ENCODE peak calls at places on chromosomes 13 and 19, in four cellular contexts. F is neural progenitor cell, P is uterus, U is Panc1. X is an unnamed sample. For H3K4me1, the result is how much of the 10 kb centered on the place peaks cover.

GRCh38 chr13:95494082-95494681 is 58.3 kb upstream of the CLDN10 start:
- DNase-seq in U (peak), P (no peak), F (peak), X (peak)

GRCh38 chr13:107043016-107043957 is 475.4 kb upstream of the ARGLU1 start:
- DNase-seq in P (no peak), U (no peak), F (no peak), X (no peak)

GRCh38 chr19:58021541-58022282 is 12.1 kb upstream of the ZSCAN1 start:
- DNase-seq in U (no peak), P (peak), F (peak), X (peak)

GRCh38 chr19:19033426-19034203 is at the start of the genes ARMC6 and SUGP2:
- DNase-seq in P (peak), U (peak), F (peak), X (peak)

GRCh38 chr19:49866933-49867782 is at the start of gene PNKP:
- DNase-seq in F (peak), P (peak), U (no peak), X (peak)

GRCh38 chr13:80590551-80590950 is 249.6 kb upstream of the SPRY2 start:
- DNase-seq in U (no peak), F (no peak), P (no peak), X (no peak)

GRCh38 chr13:51107996-51108395 is 3.1 kb downstream of the C13orf42 start:
- DNase-seq in U (no peak), P (no peak), F (no peak), X (no peak)

GRCh38 chr13:51444922-51445321 is 7.9 kb downstream of the INTS6 start:
- DNase-seq in P (no peak), F (no peak), U (no peak), X (no peak)

GRCh38 chr13:48160879-48161278 is 66.0 kb upstream of the MED4 start:
- DNase-seq in U (no peak), F (no peak), P (no peak), X (no peak)

GRCh38 chr19:7492142-7493055 is 3.6 kb upstream of the PEX11G start:
- DNase-seq in F (no peak), U (no peak), P (no peak), X (no peak)

GRCh38 chr19:51127755-51128154 is 3.0 kb downstream of the SIGLEC9 start:
- DNase-seq in U (no peak), P (no peak), F (no peak), X (no peak)

GRCh38 chr19:22708983-22709382 is 74.9 kb downstream of the ZNF492 start:
- DNase-seq in U (no peak), F (no peak), P (no peak), X (no peak)

GRCh38 chr13:34738251-34739170 is 203.6 kb upstream of the NBEA start:
- DNase-seq in F (no peak), P (no peak), U (no peak), X (no peak)

GRCh38 chr19:1357695-1358094 is 26.0 kb upstream of the NDUFS7 start:
- DNase-seq in F (peak), U (no peak), P (no peak), X (no peak)

GRCh38 chr13:100674363-100674847 is at the start of gene TMTC4:
- DNase-seq in F (peak), P (no peak), U (no peak), X (no peak)

GRCh38 chr13:29543230-29544215 is 52.0 kb downstream of the SLC7A1 start:
- DNase-seq in F (no peak), P (no peak), U (no peak), X (no peak)

GRCh38 chr13:109256866-109257760 is 529.3 kb downstream of the IRS2 start:
- DNase-seq in F (no peak), P (no peak), U (peak), X (peak)

GRCh38 chr19:1482361-1483066 is 3.5 kb upstream of the C19orf25 start:
- DNase-seq in U (no peak), F (no peak), P (no peak), X (no peak)

GRCh38 chr13:45349438-45349837 is 8.5 kb upstream of the TPT1 start:
- DNase-seq in P (no peak), F (no peak), U (no peak), X (no peak)

GRCh38 chr13:19818223-19818842 is 35.6 kb upstream of the PSPC1 start:
- DNase-seq in F (peak), P (no peak), U (no peak), X (peak)

GRCh38 chr13:93752506-93752905 is 525.9 kb downstream of the GPC6 start:
- DNase-seq in U (no peak), F (no peak), P (no peak), X (no peak)

GRCh38 chr19:34678085-34678412 is 571 bp downstream of the ZNF302 start:
- DNase-seq in P (no peak), U (no peak), F (no peak), X (no peak)

GRCh38 chr19:28327905-28328304 is 885.0 kb downstream of the UQCRFS1 start:
- DNase-seq in U (no peak), F (no peak), P (no peak), X (no peak)

GRCh38 chr19:5539431-5539833 is 28.3 kb downstream of the TINCR start:
- DNase-seq in P (no peak), U (no peak), F (peak), X (no peak)

GRCh38 chr19:58563034-58563573 is 4.7 kb upstream of the UBE2M start:
- DNase-seq in U (no peak), F (no peak), P (peak), X (no peak)

GRCh38 chr13:34070006-34070405 is 252.1 kb downstream of the RFC3 start:
- DNase-seq in U (no peak), P (no peak), F (no peak), X (no peak)

GRCh38 chr13:57527114-57527770 is 104.3 kb upstream of the PCDH17 start:
- DNase-seq in F (no peak), U (no peak), P (no peak), X (no peak)

GRCh38 chr19:10292206-10292788 is 2.5 kb downstream of the ICAM5 start:
- DNase-seq in F (peak), P (peak), U (no peak), X (peak)

GRCh38 chr19:4305659-4306058 is 1.3 kb downstream of the FSD1 start:
- DNase-seq in F (no peak), P (no peak), U (no peak), X (no peak)

GRCh38 chr13:41384749-41385503 is 72.4 kb upstream of the RGCC start:
- DNase-seq in U (no peak), P (no peak), F (no peak), X (no peak)
- TF ChIP-seq CTCF in U (peak), P (no peak), F (peak), X (peak)

GRCh38 chr19:45448887-45449299 is 18.9 kb upstream of the FOSB start:
- DNase-seq in F (no peak), U (no peak), P (no peak), X (no peak)
- H3K4me1 ChIP-seq in F (under half), U (under half), P (under half), X (under half)

DNA sequence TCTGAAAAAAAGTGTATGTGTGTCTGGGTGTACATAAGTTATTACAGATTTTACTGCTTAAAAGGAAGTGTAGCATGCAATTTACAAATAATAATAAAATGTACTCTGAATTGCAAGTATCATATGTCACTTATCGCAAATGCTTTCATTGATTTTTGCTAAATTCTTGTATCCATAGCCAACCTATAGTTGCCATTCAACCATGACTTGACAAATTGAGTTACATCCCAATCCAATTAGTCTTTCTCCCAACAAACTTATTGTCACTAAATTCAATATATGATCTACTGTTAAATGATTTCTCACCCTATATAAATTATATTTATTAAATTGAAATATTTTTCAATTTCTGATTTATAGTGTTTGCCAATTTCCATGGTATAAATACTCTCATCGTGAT is 17.3 kb upstream of the SUPT20H start:
- DNase-seq in U (no peak), F (no peak), P (no peak), X (no peak)
- TF ChIP-seq CTCF in U (no peak), F (no peak), P (no peak), X (no peak)

GRCh38 chr13:31629085-31629785 is 110.1 kb upstream of the RXFP2 start:
- DNase-seq in U (no peak), P (no peak), F (no peak), X (no peak)
- H3K4me1 ChIP-seq in U (under half), P (under half), F (under half), X (under half)

GRCh38 chr19:3129112-3129511 is 6.7 kb upstream of the GNA15 start:
- DNase-seq in P (no peak), F (no peak), U (no peak), X (no peak)
- TF ChIP-seq CTCF in P (peak), F (peak), U (no peak), X (peak)

GRCh38 chr13:110339263-110339662 is 32.2 kb downstream of the COL4A2 start:
- DNase-seq in F (no peak), U (no peak), P (no peak), X (peak)

GRCh38 chr13:110336681-110337080 is 29.6 kb downstream of the COL4A2 start:
- DNase-seq in P (no peak), F (no peak), U (no peak), X (no peak)

GRCh38 chr13:110337287-110337686 is 30.2 kb downstream of the COL4A2 start:
- DNase-seq in U (no peak), F (no peak), P (no peak), X (no peak)

GRCh38 chr13:110339975-110340550 is 33.0 kb downstream of the COL4A2 start:
- DNase-seq in U (no peak), P (no peak), F (no peak), X (no peak)

GRCh38 chr13:110338441-110339101 is 31.5 kb downstream of the COL4A2 start:
- DNase-seq in P (peak), F (peak), U (no peak), X (no peak)
- H3K4me1 ChIP-seq in P (under half), F (half or more), U (under half), X (under half)